ENCODE peak calls at places on chromosomes 13 and 19, in nine cellular contexts. M is A172; A is caudate nucleus; G is IMR-90; X is activated CD4-positive, alpha-beta T cell treated with anti-CD3 and anti-CD28 coated beads for 36 hours; K is HEK293T; C is astrocyte of the spinal cord; S is DMS153; F is lung. T is an unnamed sample.

GRCh38 chr19:44822177-44822576 is 13.3 kb downstream of the BCAM start:
- DNase-seq in X (no peak), G (no peak), M (no peak), C (no peak), F (no peak), K (no peak), S (no peak), A (no peak), T (no peak)

GRCh38 chr19:2113436-2114211 is 16.9 kb downstream of the IZUMO4 start:
- DNase-seq in G (no peak), X (no peak), C (peak), S (no peak), K (no peak), A (no peak), M (peak), F (no peak), T (no peak)

GRCh38 chr13:112761701-112762689 is 72.2 kb downstream of the ATP11A start:
- DNase-seq in A (no peak), K (no peak), C (no peak), X (no peak), G (peak), M (no peak), F (peak), S (no peak), T (no peak)

GRCh38 chr19:35125746-35126623 is 8.9 kb downstream of the LGI4 start:
- DNase-seq in A (no peak), F (no peak), S (no peak), K (no peak), X (no peak), G (no peak), M (no peak), C (no peak), T (no peak)

GRCh38 chr13:24022568-24022967 is 125.3 kb upstream of the C1QTNF9B start:
- DNase-seq in F (no peak), C (peak), K (no peak), M (no peak), G (peak), A (no peak), S (no peak), X (no peak), T (peak)

GRCh38 chr13:94435604-94436226 is 43.8 kb downstream of the DCT start:
- DNase-seq in K (peak), S (peak), G (peak), X (no peak), F (no peak), M (peak), A (no peak), C (peak), T (no peak)

GRCh38 chr13:105272660-105273631 is 1262.5 kb downstream of the EFNB2 start:
- DNase-seq in A (no peak), X (no peak), S (no peak), G (no peak), F (no peak), K (no peak), C (no peak), M (no peak), T (no peak)

GRCh38 chr19:5621311-5621944 is 1.1 kb downstream of the SAFB2 start:
- DNase-seq in C (no peak), S (no peak), M (no peak), X (no peak), K (no peak), F (peak), A (peak), G (no peak), T (no peak)

GRCh38 chr19:31249217-31249616 is 100.0 kb downstream of the TSHZ3 start:
- DNase-seq in S (no peak), G (no peak), K (no peak), X (no peak), A (no peak), C (no peak), M (no peak), F (no peak), T (no peak)

GRCh38 chr13:112693831-112694497 is 4.1 kb downstream of the ATP11A start:
- DNase-seq in F (peak), X (no peak), S (no peak), K (no peak), M (no peak), G (peak), A (no peak), C (peak), T (no peak)

GRCh38 chr13:62088155-62088554 is 672.5 kb upstream of the PCDH20 start:
- DNase-seq in F (no peak), M (no peak), S (peak), C (no peak), X (no peak), G (no peak), K (no peak), A (no peak), T (no peak)

GRCh38 chr19:34960103-34960805 is 3.8 kb downstream of the ZNF792 start:
- DNase-seq in M (peak), F (no peak), G (peak), S (no peak), X (no peak), A (no peak), C (peak), K (no peak), T (no peak)

GRCh38 chr19:30374791-30375650 is 2.8 kb downstream of the ZNF536 start:
- DNase-seq in M (no peak), C (no peak), K (peak), X (no peak), F (no peak), G (no peak), A (peak), S (no peak), T (no peak)

GRCh38 chr13:92044351-92044750 is 645.9 kb downstream of the GPC5 start:
- DNase-seq in F (no peak), G (no peak), S (no peak), A (no peak), X (no peak), K (no peak), M (no peak), C (no peak), T (no peak)

GRCh38 chr19:14214580-14214979 is 8.6 kb upstream of the ADGRL1 start:
- DNase-seq in X (no peak), M (no peak), A (no peak), C (no peak), K (no peak), S (no peak), G (no peak), F (no peak), T (no peak)

GRCh38 chr19:49059056-49059455 is 1.5 kb upstream of the CGB7 start:
- DNase-seq in G (no peak), C (no peak), X (no peak), K (no peak), M (no peak), F (no peak), A (no peak), S (no peak), T (no peak)

GRCh38 chr13:108957369-108958012 is 328.1 kb downstream of the MYO16 start:
- DNase-seq in F (no peak), S (no peak), G (peak), C (peak), M (peak), A (no peak), X (no peak), K (no peak), T (no peak)

GRCh38 chr13:111540486-111540885 is 220.0 kb downstream of the TEX29 start:
- DNase-seq in X (no peak), F (no peak), A (no peak), G (no peak), M (no peak), K (no peak), S (no peak), C (no peak), T (no peak)

GRCh38 chr13:67351915-67352314 is 121.8 kb upstream of the PCDH9 start:
- DNase-seq in A (no peak), C (no peak), G (peak), S (no peak), F (no peak), M (no peak), K (no peak), X (no peak), T (no peak)

GRCh38 chr19:12838182-12838890 is at the start of gene MAST1:
- DNase-seq in X (peak), K (peak), C (no peak), G (no peak), M (no peak), S (no peak), A (peak), F (no peak), T (peak)

GRCh38 chr19:54526972-54527371 is 24.3 kb downstream of the LAIR2 start:
- DNase-seq in K (no peak), A (no peak), X (no peak), G (no peak), M (peak), F (no peak), C (no peak), S (no peak), T (no peak)

GRCh38 chr19:27752530-27753184 is 1460.3 kb downstream of the UQCRFS1 start:
- DNase-seq in A (no peak), F (no peak), X (no peak), C (no peak), S (no peak), G (no peak), M (no peak), K (no peak), T (no peak)

GRCh38 chr13:35648109-35648508 is 171.6 kb upstream of the MAB21L1 start:
- DNase-seq in F (no peak), K (no peak), C (peak), X (no peak), G (peak), A (no peak), S (no peak), M (no peak), T (no peak)

GRCh38 chr13:114111577-114111976 is 20.8 kb downstream of the RASA3 start:
- DNase-seq in X (peak), A (no peak), S (no peak), G (peak), K (no peak), F (no peak), C (peak), M (no peak), T (peak)

GRCh38 chr13:75480691-75481175 is 1.2 kb downstream of the TBC1D4 start:
- DNase-seq in F (peak), S (peak), C (peak), G (peak), K (peak), X (peak), A (peak), M (no peak), T (peak)

GRCh38 chr13:99199541-99200432 is 867 bp upstream of the UBAC2 start:
- DNase-seq in M (peak), K (peak), A (no peak), C (peak), G (no peak), F (no peak), S (no peak), X (no peak), T (no peak)

GRCh38 chr13:113034451-113035208 is 65.6 kb downstream of the MCF2L start:
- DNase-seq in M (peak), C (peak), F (peak), A (no peak), S (no peak), G (peak), K (peak), X (no peak), T (no peak)

GRCh38 chr19:12647490-12648071 is 19.0 kb downstream of the MAN2B1 start:
- DNase-seq in F (peak), A (peak), S (peak), K (peak), C (no peak), X (peak), M (no peak), G (no peak), T (peak)

GRCh38 chr19:14347999-14348889 is 33.0 kb upstream of the ADGRE5 start:
- DNase-seq in M (peak), G (no peak), C (peak), K (peak), A (no peak), X (peak), S (no peak), F (peak), T (peak)

T was measured in activated CD4-positive, alpha-beta memory T cell treated with anti-CD3 and anti-CD28 coated beads for 36 hours.